ENCODE peak calls at places on chromosomes 16 and 17, in four cellular contexts. L is CD8-positive, alpha-beta memory T cell; F is tibial artery; J is activated CD4-positive, alpha-beta memory T cell treated with anti-CD3 and anti-CD28 coated beads for 36 hours. M is an unnamed sample.

GRCh38 chr16:85248269-85248668 is 136.0 kb upstream of the CIBAR2 start:
- DNase-seq in F (no peak), J (no peak), L (no peak), M (no peak)

GRCh38 chr16:88382491-88383400 is at the start of gene ZNF469:
- DNase-seq in J (no peak), L (no peak), F (no peak), M (no peak)

GRCh38 chr17:3947318-3947810 is 16.9 kb downstream of the ATP2A3 start:
- DNase-seq in F (no peak), L (no peak), J (no peak), M (no peak)

GRCh38 chr16:1874854-1875253 is 2.9 kb upstream of the MEIOB start:
- DNase-seq in L (no peak), J (no peak), F (no peak), M (no peak)

GRCh38 chr16:20515580-20516179 is 60.5 kb downstream of the ACSM2B start:
- DNase-seq in L (no peak), F (no peak), J (no peak), M (no peak)

GRCh38 chr16:68363847-68364600 is 53.2 kb downstream of the PRMT7 start:
- DNase-seq in J (no peak), F (no peak), L (no peak), M (no peak)

GRCh38 chr17:45995617-45996270 is 3.3 kb upstream of the STH start:
- DNase-seq in J (no peak), F (no peak), L (no peak), M (no peak)

GRCh38 chr16:89164436-89164835 is 7.1 kb upstream of the CDH15 start:
- DNase-seq in L (no peak), J (no peak), F (no peak), M (no peak)

GRCh38 chr17:31678431-31678830 is 180.6 kb downstream of the COPRS start:
- DNase-seq in L (no peak), F (no peak), J (no peak), M (no peak)

GRCh38 chr16:48535369-48535787 is 74.6 kb downstream of the N4BP1 start:
- DNase-seq in F (no peak), L (no peak), J (no peak), M (no peak)

GRCh38 chr17:50426814-50427787 is 1.1 kb downstream of the ACSF2 start:
- DNase-seq in L (no peak), J (peak), F (peak), M (no peak)

GRCh38 chr17:51640108-51640622 is 379.8 kb downstream of the UTP18 start:
- DNase-seq in F (no peak), J (peak), L (no peak), M (peak)

GRCh38 chr16:66952430-66953139 is 8.5 kb upstream of the CES3 start:
- DNase-seq in F (no peak), J (no peak), L (no peak), M (no peak)

GRCh38 chr16:10600792-10601443 is 20.5 kb upstream of the EMP2 start:
- DNase-seq in J (no peak), F (no peak), L (no peak), M (no peak)